ENCODE peak calls at places on chromosomes 6 and 20, in nine cellular contexts. C, W, Q, S, H, P, I, N and G are unnamed samples.

GRCh38 chr20:46954490-46955038 is 59.9 kb downstream of the EYA2 start:
- DNase-seq in Q (no peak), S (peak), W (no peak), H (no peak), I (no peak), P (no peak), C (peak), N (no peak), G (no peak)

GRCh38 chr20:58930496-58930895 is 50.6 kb upstream of the NELFCD start:
- DNase-seq in P (no peak), I (no peak), S (no peak), N (no peak), H (no peak), Q (no peak), C (no peak), W (no peak), G (no peak)

GRCh38 chr20:62486431-62486954 is 10.7 kb upstream of the GATA5 start:
- DNase-seq in S (no peak), P (no peak), W (no peak), Q (no peak), H (no peak), N (no peak), I (no peak), C (no peak), G (no peak)

GRCh38 chr6:1820165-1820564 is 210.4 kb downstream of the FOXC1 start:
- DNase-seq in C (peak), W (no peak), H (no peak), Q (no peak), S (no peak), N (no peak), I (no peak), P (no peak), G (no peak)

GRCh38 chr6:39309942-39310531 is 4.2 kb downstream of the KCNK17 start:
- DNase-seq in W (peak), N (peak), Q (peak), I (peak), H (peak), C (peak), S (peak), P (peak), G (peak)

GRCh38 chr6:162871966-162872365 is 144.2 kb downstream of the PACRG start:
- DNase-seq in I (no peak), C (no peak), N (no peak), H (no peak), P (no peak), W (no peak), S (no peak), Q (no peak), G (no peak)

GRCh38 chr6:131159578-131159977 is 24.3 kb downstream of the AKAP7 start:
- DNase-seq in Q (peak), C (peak), I (no peak), S (peak), N (no peak), W (no peak), H (no peak), P (no peak), G (no peak)

GRCh38 chr6:4641461-4641860 is 134.7 kb upstream of the CDYL start:
- DNase-seq in H (no peak), N (no peak), S (no peak), P (no peak), W (no peak), C (no peak), I (no peak), Q (no peak), G (no peak)

GRCh38 chr20:32966881-32967781 is 37.1 kb downstream of the SUN5 start:
- DNase-seq in I (no peak), N (no peak), W (peak), C (no peak), H (no peak), P (peak), Q (no peak), S (no peak), G (peak)

GRCh38 chr20:49631074-49631716 is 63.3 kb upstream of the PTGIS start:
- DNase-seq in I (no peak), H (no peak), S (no peak), C (peak), W (no peak), P (no peak), N (no peak), Q (peak), G (no peak)

GRCh38 chr6:161168281-161168891 is 105.5 kb downstream of the AGPAT4 start:
- DNase-seq in S (peak), Q (no peak), I (peak), H (peak), W (no peak), N (peak), P (no peak), C (peak), G (no peak)

GRCh38 chr20:47392015-47392720 is 35.7 kb upstream of the ZMYND8 start:
- DNase-seq in Q (peak), N (no peak), H (no peak), S (peak), P (no peak), C (peak), W (peak), I (no peak), G (peak)

GRCh38 chr6:17865798-17866725 is 121.4 kb downstream of the KIF13A start:
- DNase-seq in P (no peak), S (peak), W (no peak), I (no peak), N (peak), Q (peak), C (peak), H (no peak), G (no peak)

GRCh38 chr6:148671085-148671484 is 75.7 kb upstream of the UST start:
- DNase-seq in C (no peak), H (no peak), P (no peak), W (no peak), I (peak), S (no peak), N (no peak), Q (no peak), G (no peak)

GRCh38 chr6:38771111-38771694 is 56.1 kb downstream of the DNAH8 start:
- DNase-seq in S (no peak), N (no peak), H (no peak), I (no peak), W (no peak), P (no peak), Q (no peak), C (peak), G (no peak)

GRCh38 chr6:61809004-61809595 is 476.9 kb downstream of the KHDRBS2 start:
- DNase-seq in P (no peak), I (peak), H (peak), Q (peak), S (peak), W (no peak), N (no peak), C (peak), G (peak)

GRCh38 chr6:106511274-106512047 is 117.8 kb downstream of the RTN4IP1 start:
- DNase-seq in N (no peak), P (peak), H (no peak), I (no peak), Q (no peak), W (peak), S (peak), C (peak), G (peak)

GRCh38 chr6:20802596-20802995 is 268.3 kb downstream of the CDKAL1 start:
- DNase-seq in W (no peak), C (peak), H (no peak), I (no peak), N (no peak), Q (no peak), P (no peak), S (no peak), G (no peak)

GRCh38 chr20:64035066-64035932 is 683 bp upstream of the C20orf204 start:
- DNase-seq in P (peak), H (no peak), I (no peak), Q (no peak), C (no peak), N (no peak), S (no peak), W (peak), G (peak)

GRCh38 chr6:131828946-131829345 is 21.1 kb downstream of the ENPP1 start:
- DNase-seq in W (no peak), I (no peak), Q (no peak), H (no peak), C (no peak), S (no peak), N (no peak), P (no peak), G (no peak)

GRCh38 chr6:73388433-73388799 is 6.2 kb upstream of the DDX43 start:
- DNase-seq in Q (no peak), S (no peak), W (no peak), I (no peak), P (no peak), H (no peak), N (no peak), C (no peak), G (no peak)

GRCh38 chr6:11522819-11523218 is 14.7 kb upstream of the TMEM170B start:
- DNase-seq in W (no peak), H (no peak), P (no peak), Q (no peak), I (no peak), S (no peak), N (no peak), C (no peak), G (no peak)